ENCODE peak calls at places on chromosomes 11 and 22, in five cellular contexts. E is psoas muscle, I is BJ, A is coronary artery, W is suprapubic skin. R is an unnamed sample.

GRCh38 chr11:22207162-22207561 is 14.3 kb downstream of the ANO5 start:
- DNase-seq in A (no peak), I (no peak), W (no peak), E (no peak), R (no peak)

GRCh38 chr22:20105456-20106204 is 10.3 kb upstream of the RANBP1 start:
- DNase-seq in E (peak; percentile 23), I (no peak), A (no peak), W (no peak), R (no peak)

GRCh38 chr11:70067036-70067435 is 11.1 kb upstream of the ANO1 start:
- DNase-seq in W (no peak), E (no peak), I (no peak), A (no peak), R (no peak)

GRCh38 chr11:1222491-1223345 is at the start of gene MUC5B:
- DNase-seq in I (no peak), A (no peak), E (peak; percentile 51), W (peak; percentile 72), R (peak; percentile 59)

GRCh38 chr11:59865031-59865430 is 1.3 kb downstream of the TCN1 start:
- DNase-seq in I (no peak), E (no peak), A (no peak), W (no peak), R (no peak)

GRCh38 chr22:19105867-19106802 is 16.1 kb downstream of the DGCR2 start:
- DNase-seq in A (no peak), E (no peak), W (peak; percentile 68), I (no peak), R (no peak)

GRCh38 chr11:62601114-62601363 is 626 bp downstream of the MTA2 start:
- DNase-seq in E (no peak), A (no peak), I (no peak), W (no peak), R (no peak)

GRCh38 chr11:130070829-130071205 is 1.1 kb downstream of the APLP2 start:
- DNase-seq in I (no peak), A (no peak), W (no peak), E (no peak), R (peak; percentile 17)

GRCh38 chr11:30453705-30454104 is 130.8 kb downstream of the ARL14EP start:
- DNase-seq in A (no peak), E (no peak), I (no peak), W (no peak), R (no peak)

GRCh38 chr11:76770642-76771445 is 12.3 kb upstream of the TSKU start:
- DNase-seq in W (no peak), A (no peak), I (peak; percentile 95), E (peak; percentile 85), R (no peak)

GRCh38 chr11:90558328-90558865 is 335.5 kb upstream of the CHORDC1 start:
- DNase-seq in W (no peak), E (peak; percentile 39), I (no peak), A (no peak), R (no peak)

DNA sequence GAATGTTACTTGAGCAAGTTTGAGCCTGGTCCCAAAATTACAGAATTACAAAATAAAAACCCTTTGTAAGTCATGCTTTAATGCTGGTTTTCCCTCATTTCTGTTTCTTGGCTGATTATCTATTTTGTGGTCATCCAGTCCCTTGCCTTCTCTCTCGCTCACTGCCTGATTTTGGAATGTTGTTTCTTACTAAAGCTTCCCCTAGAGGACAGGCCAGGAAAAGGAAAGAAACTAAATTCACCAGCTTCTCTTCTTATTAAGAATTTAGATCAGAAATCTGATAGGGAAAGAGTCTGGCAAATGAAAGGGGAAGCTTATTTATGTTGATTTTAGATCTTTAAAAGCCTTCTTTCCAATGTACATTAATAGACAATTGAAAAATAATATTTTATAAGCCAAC is 16.6 kb upstream of the BDNF start:
- DNase-seq in A (no peak), E (no peak), I (no peak), W (no peak), R (no peak)
- TF ChIP-seq CTCF in A (no peak), E (no peak), I (peak; percentile 68), W (no peak), R (no peak)

GRCh38 chr11:75346912-75347647 is 4.4 kb downstream of the ARRB1 start:
- DNase-seq in E (peak; percentile 75), I (no peak), W (no peak), A (peak; percentile 77), R (no peak)
- H3K4me3 ChIP-seq in E (no peak overlapping the region), I (no peak overlapping the region), W (no peak overlapping the region), A (no peak overlapping the region), R (no peak overlapping the region)

GRCh38 chr11:42625757-42626156 is 686.0 kb upstream of the API5 start:
- DNase-seq in E (no peak), W (no peak), I (no peak), A (no peak), R (no peak)

GRCh38 chr11:42631223-42631843 is 680.5 kb upstream of the API5 start:
- DNase-seq in W (no peak), E (no peak), A (no peak), I (peak; percentile 1), R (peak; percentile 6)
- TF ChIP-seq CTCF in W (no peak), E (no peak), A (no peak), I (peak; percentile 14), R (no peak)

DNA sequence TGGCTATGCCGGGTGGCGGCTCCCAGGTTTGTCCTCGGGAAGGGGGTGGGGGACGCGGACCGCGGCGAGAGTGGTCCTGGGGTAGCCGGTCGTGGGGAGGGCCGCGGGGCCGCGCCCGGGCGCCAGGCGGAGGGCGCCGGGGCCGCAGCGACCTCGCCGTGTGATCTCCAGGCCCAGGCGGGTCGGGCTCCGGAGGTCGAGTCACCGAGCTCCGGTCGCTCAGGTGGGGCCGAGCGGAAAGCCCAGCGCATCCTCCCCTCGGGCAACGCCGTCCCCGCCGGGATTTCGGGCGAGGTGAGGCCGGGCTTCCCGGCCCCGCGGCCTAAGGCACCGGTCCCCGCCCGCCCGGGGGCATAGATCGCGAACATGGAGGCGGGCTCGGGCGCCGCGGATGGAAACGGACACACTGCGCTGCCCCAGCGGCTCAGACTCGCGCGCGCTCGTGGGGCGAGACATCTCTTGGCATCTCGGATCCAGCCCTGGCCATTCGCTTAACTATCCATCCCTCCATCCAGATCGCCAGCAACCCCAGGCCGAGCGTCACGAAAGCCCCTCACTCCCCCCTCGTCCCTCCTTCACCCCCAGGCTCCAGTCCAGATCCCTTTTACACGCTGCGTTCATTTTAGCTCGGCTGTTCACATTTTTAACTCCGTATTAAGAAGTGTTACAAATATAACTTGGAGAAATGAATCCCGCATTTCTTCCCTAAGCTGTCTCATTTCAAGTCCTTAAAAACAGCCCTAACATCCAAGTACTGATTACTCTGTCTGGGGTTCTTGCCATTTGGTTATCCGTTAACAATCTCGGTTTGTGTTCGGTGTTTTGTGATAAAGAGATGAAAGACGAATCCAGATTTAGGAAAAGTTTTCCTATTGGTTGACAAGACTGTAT is 460 bp downstream of the ZC3H12C start:
- DNase-seq in I (no peak), W (peak; percentile 82), E (peak; percentile 79), A (peak; percentile 80), R (peak; percentile 47)
- H3K4me3 ChIP-seq in I (peak overlapping the region; percentile 72), W (peak overlapping the region; percentile 90), E (peak overlapping the region; percentile 82), A (peak overlapping the region; percentile 94), R (peak overlapping the region; percentile 87)

GRCh38 chr11:107275632-107276031 is 182.0 kb downstream of the CWF19L2 start:
- DNase-seq in A (no peak), I (no peak), E (no peak), W (no peak), R (no peak)
- TF ChIP-seq CTCF in A (no peak), I (no peak), E (no peak), W (no peak), R (no peak)